ENCODE peak calls at places on chromosomes 2 and 18, in eight cellular contexts. V is HTR-8/SVneo; Z is stimulated activated CD4-positive, alpha-beta T cell treated with anti-CD3 and anti-CD28 coated beads, Interleukin-2, amount 100 ng/mL, for 4 hours; K is NCI-H1105 treated with DMSO at 0.1 percent for 48 hours; P is activated CD8-positive, alpha-beta T cell treated with anti-CD3 and anti-CD28 coated beads, Interleukin-2, amount 10 ng/mL, durations not matched to agents 7 days and 5 days; O is NCI-H1417; R is KBM-7; A is iPS DF 6.9. E is an unnamed sample.

GRCh38 chr2:152617464-152618187 is 99.6 kb downstream of the PRPF40A start:
- DNase-seq in R (no peak), A (no peak), O (no peak), V (no peak), K (no peak), Z (no peak), P (no peak), E (no peak)

GRCh38 chr2:60717691-60718090 is 38.4 kb upstream of the PAPOLG start:
- DNase-seq in K (no peak), R (no peak), V (no peak), A (no peak), P (no peak), O (no peak), Z (no peak), E (no peak)

GRCh38 chr18:8776013-8776515 is 70.7 kb downstream of the MTCL1 start:
- DNase-seq in V (no peak), R (no peak), O (no peak), A (no peak), K (no peak), P (no peak), Z (no peak), E (no peak)

GRCh38 chr2:9594361-9595063 is 36.3 kb downstream of the YWHAQ start:
- DNase-seq in R (no peak), V (peak), O (no peak), A (no peak), P (no peak), Z (no peak), K (no peak), E (no peak)

GRCh38 chr2:213279961-213280360 is 4.3 kb upstream of the SPAG16 start:
- DNase-seq in Z (no peak), K (no peak), O (no peak), A (no peak), P (no peak), R (no peak), V (no peak), E (no peak)

GRCh38 chr2:55047677-55048299 is 2.5 kb downstream of the RTN4 start:
- DNase-seq in R (peak), O (no peak), P (no peak), V (no peak), A (no peak), K (peak), Z (no peak), E (no peak)

GRCh38 chr2:167355796-167356195 is 467.5 kb downstream of the XIRP2 start:
- DNase-seq in R (no peak), Z (no peak), P (no peak), O (no peak), V (no peak), K (no peak), A (no peak), E (no peak)

GRCh38 chr2:143440619-143441018 is 311.4 kb downstream of the ARHGAP15 start:
- DNase-seq in R (no peak), Z (no peak), K (no peak), V (no peak), P (no peak), O (no peak), A (no peak), E (no peak)

GRCh38 chr2:228469721-228470120 is 288.2 kb upstream of the SPHKAP start:
- DNase-seq in R (no peak), P (no peak), V (no peak), A (no peak), K (no peak), O (no peak), Z (no peak), E (no peak)

GRCh38 chr2:65435625-65436168 is 3.3 kb upstream of the SPRED2 start:
- DNase-seq in V (peak), R (peak), Z (no peak), O (peak), P (peak), K (peak), A (no peak), E (peak)

GRCh38 chr2:479031-479430 is 191.1 kb upstream of the ALKAL2 start:
- DNase-seq in O (no peak), A (no peak), K (no peak), Z (no peak), R (no peak), P (no peak), V (no peak), E (no peak)

GRCh38 chr2:159157361-159158045 is 129.0 kb downstream of the WDSUB1 start:
- DNase-seq in K (no peak), A (no peak), Z (no peak), O (no peak), R (no peak), P (no peak), V (no peak), E (no peak)

GRCh38 chr2:223526106-223526505 is 76.1 kb downstream of the SCG2 start:
- DNase-seq in O (no peak), Z (no peak), K (no peak), R (no peak), P (no peak), A (no peak), V (peak), E (peak)

GRCh38 chr18:58813090-58813489 is 51.6 kb upstream of the ZNF532 start:
- DNase-seq in P (no peak), A (no peak), R (no peak), V (no peak), Z (no peak), K (no peak), O (no peak), E (no peak)

GRCh38 chr2:158772306-158773078 is 22.6 kb upstream of the DAPL1 start:
- DNase-seq in K (peak), V (no peak), R (no peak), P (no peak), Z (no peak), O (no peak), A (no peak), E (no peak)

GRCh38 chr2:217179854-217180253 is 320.0 kb upstream of the TNP1 start:
- DNase-seq in K (no peak), Z (no peak), A (no peak), P (no peak), O (no peak), V (no peak), R (no peak), E (no peak)

GRCh38 chr2:214676421-214677089 is 132.9 kb downstream of the BARD1 start:
- DNase-seq in V (no peak), K (no peak), Z (no peak), P (no peak), A (no peak), R (no peak), O (no peak), E (no peak)

GRCh38 chr18:46700026-46700425 is 43.0 kb upstream of the LOXHD1 start:
- DNase-seq in Z (no peak), V (no peak), P (no peak), R (no peak), A (no peak), O (no peak), K (no peak), E (no peak)

GRCh38 chr18:63787673-63788072 is 12.5 kb downstream of the SERPINB7 start:
- DNase-seq in P (no peak), Z (no peak), K (no peak), V (no peak), A (no peak), R (no peak), O (no peak), E (no peak)

GRCh38 chr18:13374468-13375301 is 156.1 kb downstream of the LDLRAD4 start:
- DNase-seq in K (no peak), A (no peak), P (no peak), O (no peak), R (no peak), Z (no peak), V (no peak), E (no peak)

GRCh38 chr2:10490806-10491291 is 42.7 kb upstream of the ODC1 start:
- DNase-seq in R (no peak), Z (no peak), P (no peak), O (no peak), A (no peak), K (no peak), V (no peak), E (no peak)

GRCh38 chr2:218482651-218483050 is 63.7 kb downstream of the VIL1 start:
- DNase-seq in R (no peak), A (no peak), V (no peak), P (no peak), O (no peak), K (no peak), Z (no peak), E (no peak)

GRCh38 chr2:24404582-24404981 is 44.2 kb upstream of the ITSN2 start:
- DNase-seq in K (no peak), Z (no peak), O (no peak), V (peak), P (no peak), R (no peak), A (no peak), E (no peak)

GRCh38 chr2:234309431-234309830 is 187.4 kb downstream of the ARL4C start:
- DNase-seq in R (no peak), O (no peak), Z (no peak), V (no peak), K (no peak), A (no peak), P (no peak), E (no peak)

GRCh38 chr18:52228158-52228557 is 111.8 kb upstream of the DCC start:
- DNase-seq in Z (no peak), K (no peak), R (no peak), O (no peak), V (no peak), P (no peak), A (peak), E (no peak)

GRCh38 chr2:101753720-101754490 is 56.4 kb downstream of the MAP4K4 start:
- DNase-seq in P (no peak), Z (no peak), R (no peak), V (no peak), A (no peak), O (no peak), K (no peak), E (no peak)

GRCh38 chr18:48997985-48998831 is 47.4 kb upstream of the SMAD7 start:
- DNase-seq in O (no peak), P (no peak), V (peak), A (no peak), K (no peak), R (peak), Z (no peak), E (no peak)

GRCh38 chr2:210577263-210578071 is 21.1 kb downstream of the CPS1 start:
- DNase-seq in V (peak), A (no peak), K (peak), Z (no peak), O (peak), P (peak), R (peak), E (peak)

GRCh38 chr2:164840930-164841718 is 499 bp downstream of the COBLL1 start:
- DNase-seq in V (peak), O (peak), K (peak), A (no peak), P (peak), Z (no peak), R (peak), E (no peak)

GRCh38 chr2:11680901-11681721 is 11.1 kb upstream of the NTSR2 start:
- DNase-seq in R (no peak), A (no peak), K (no peak), P (no peak), V (no peak), O (no peak), Z (no peak), E (no peak)

GRCh38 chr2:173023718-173024117 is 51.9 kb upstream of the MAP3K20 start:
- DNase-seq in A (no peak), V (no peak), K (no peak), O (no peak), R (no peak), P (no peak), Z (no peak), E (no peak)